ENCODE peak calls at places on chromosomes 4 and X, in eight cellular contexts. Y is left ventricle myocardium inferior, U is esophagus squamous epithelium, K is MCF 10A, R is cardiac muscle cell, Q is brain microvascular endothelial cell, J is fibroblast of lung, O is upper lobe of right lung. X is an unnamed sample.

GRCh38 chr4:43867908-43868307 is 580.7 kb downstream of the KCTD8 start:
- DNase-seq in Q (no peak), J (no peak), U (no peak), O (no peak), Y (no peak), K (no peak), R (no peak), X (no peak)

GRCh38 chr4:156790866-156791265 is 180.7 kb downstream of the PDGFC start:
- DNase-seq in J (peak), O (no peak), Y (no peak), U (no peak), Q (peak), R (peak), K (peak), X (no peak)

GRCh38 chr4:24840826-24841587 is 45.6 kb downstream of the SOD3 start:
- DNase-seq in K (no peak), U (no peak), O (no peak), R (no peak), Y (no peak), Q (no peak), J (peak), X (no peak)

GRCh38 chrX:53084863-53085262 is 2.7 kb downstream of the TSPYL2 start:
- DNase-seq in Q (no peak), Y (no peak), J (no peak), O (no peak), R (no peak), U (no peak), K (no peak), X (no peak)

GRCh38 chr4:113467581-113467980 is 294.0 kb downstream of the CAMK2D start:
- DNase-seq in Y (no peak), J (peak), R (peak), K (peak), U (no peak), Q (peak), O (no peak), X (no peak)

GRCh38 chr4:34198966-34199365 is 2045.3 kb downstream of the ARAP2 start:
- DNase-seq in K (no peak), U (no peak), O (no peak), J (no peak), Y (no peak), Q (no peak), R (no peak), X (no peak)

GRCh38 chrX:312621-313331 is 5.8 kb downstream of the GTPBP6 start:
- DNase-seq in R (no peak), K (no peak), J (no peak), Q (no peak), U (no peak), O (peak), Y (peak), X (no peak)

GRCh38 chrX:122119361-122119760 is 1064.7 kb upstream of the GRIA3 start:
- DNase-seq in U (no peak), O (no peak), R (no peak), Q (no peak), J (no peak), K (no peak), Y (no peak), X (no peak)

GRCh38 chr4:108607426-108607825 is 12.9 kb upstream of the RPL34 start:
- DNase-seq in U (no peak), K (no peak), O (no peak), Y (no peak), J (no peak), R (no peak), Q (no peak), X (no peak)

GRCh38 chr4:108157655-108158054 is 11.1 kb downstream of the LEF1 start:
- DNase-seq in O (no peak), U (no peak), R (no peak), K (no peak), Q (no peak), Y (no peak), J (no peak), X (no peak)

GRCh38 chr4:178293601-178294000 is 851.4 kb upstream of the AGA start:
- DNase-seq in J (no peak), R (no peak), U (no peak), K (no peak), Y (no peak), O (no peak), Q (no peak), X (no peak)

GRCh38 chr4:108280072-108280471 is 111.3 kb upstream of the LEF1 start:
- DNase-seq in O (no peak), K (no peak), R (no peak), J (no peak), U (no peak), Y (no peak), Q (no peak), X (no peak)

GRCh38 chrX:49041683-49042529 is 1.3 kb downstream of the TFE3 start:
- DNase-seq in K (peak), Q (peak), Y (peak), O (no peak), J (peak), R (peak), U (no peak), X (no peak)

GRCh38 chrX:31130457-31131215 is 58.8 kb upstream of the FTHL17 start:
- DNase-seq in J (no peak), R (peak), O (no peak), Q (no peak), U (no peak), K (no peak), Y (no peak), X (no peak)

GRCh38 chrX:15416133-15416993 is 32.1 kb upstream of the VEGFD start:
- DNase-seq in R (no peak), Y (no peak), O (no peak), J (peak), K (no peak), U (no peak), Q (no peak), X (no peak)

GRCh38 chr4:71828450-71828849 is 44.6 kb upstream of the GC start:
- DNase-seq in J (no peak), K (no peak), Y (no peak), R (no peak), U (no peak), Q (no peak), O (no peak), X (no peak)

GRCh38 chr4:62814510-62815047 is 1594.7 kb downstream of the TECRL start:
- DNase-seq in K (peak), Q (no peak), R (no peak), O (no peak), J (no peak), Y (no peak), U (no peak), X (no peak)

GRCh38 chrX:11664211-11664888 is 1.4 kb downstream of the ARHGAP6 start:
- DNase-seq in R (peak), O (no peak), U (no peak), K (no peak), J (peak), Y (peak), Q (no peak), X (no peak)

GRCh38 chr4:185700048-185700447 is 111.9 kb downstream of the SORBS2 start:
- DNase-seq in K (peak), Y (no peak), J (peak), R (no peak), O (no peak), U (no peak), Q (no peak), X (no peak)

GRCh38 chrX:55161581-55161980 is 58.6 kb upstream of the PAGE5 start:
- DNase-seq in R (peak), U (no peak), Q (no peak), K (peak), O (no peak), Y (no peak), J (peak), X (no peak)

GRCh38 chr4:54781771-54782170 is 124.0 kb downstream of the KIT start:
- DNase-seq in K (no peak), O (no peak), J (no peak), R (peak), U (no peak), Y (peak), Q (no peak), X (no peak)

GRCh38 chrX:14006489-14006888 is 23.2 kb downstream of the GEMIN8 start:
- DNase-seq in R (no peak), J (no peak), O (no peak), K (no peak), Q (no peak), Y (no peak), U (no peak), X (no peak)

GRCh38 chrX:24396236-24396929 is 35.9 kb downstream of the SUPT20HL1 start:
- DNase-seq in K (peak), J (peak), O (no peak), R (peak), U (no peak), Y (no peak), Q (peak), X (no peak)

GRCh38 chr4:161650812-161651211 is 513.0 kb downstream of the FSTL5 start:
- DNase-seq in U (no peak), R (no peak), Y (no peak), O (no peak), J (no peak), Q (no peak), K (no peak), X (no peak)

DNA sequence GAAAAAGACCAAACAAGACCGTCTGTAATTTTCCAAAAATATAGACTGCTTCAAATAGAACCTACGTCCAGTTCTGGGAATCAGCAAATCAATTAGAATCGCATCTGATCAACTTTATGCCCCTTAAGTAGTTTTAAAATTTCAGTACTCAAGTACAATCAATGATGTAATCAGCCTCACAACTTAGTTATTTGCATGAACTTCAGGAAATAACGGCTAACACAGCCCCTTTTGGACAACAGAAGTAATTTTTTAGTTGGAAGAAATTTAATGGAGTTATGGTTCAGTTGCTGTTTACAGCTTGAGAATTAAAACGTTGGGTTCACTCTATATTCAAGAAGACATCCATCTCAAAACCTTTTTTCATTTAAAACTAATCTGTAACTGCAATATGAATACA is 1.1 kb downstream of the TAPT1 start:
- DNase-seq in Y (no peak), J (peak), Q (no peak), R (peak), U (no peak), K (no peak), O (no peak), X (no peak)
- TF ChIP-seq CTCF in Y (no peak), J (no peak), Q (no peak), R (no peak), U (no peak), K (no peak), O (no peak), X (no peak)

DNA sequence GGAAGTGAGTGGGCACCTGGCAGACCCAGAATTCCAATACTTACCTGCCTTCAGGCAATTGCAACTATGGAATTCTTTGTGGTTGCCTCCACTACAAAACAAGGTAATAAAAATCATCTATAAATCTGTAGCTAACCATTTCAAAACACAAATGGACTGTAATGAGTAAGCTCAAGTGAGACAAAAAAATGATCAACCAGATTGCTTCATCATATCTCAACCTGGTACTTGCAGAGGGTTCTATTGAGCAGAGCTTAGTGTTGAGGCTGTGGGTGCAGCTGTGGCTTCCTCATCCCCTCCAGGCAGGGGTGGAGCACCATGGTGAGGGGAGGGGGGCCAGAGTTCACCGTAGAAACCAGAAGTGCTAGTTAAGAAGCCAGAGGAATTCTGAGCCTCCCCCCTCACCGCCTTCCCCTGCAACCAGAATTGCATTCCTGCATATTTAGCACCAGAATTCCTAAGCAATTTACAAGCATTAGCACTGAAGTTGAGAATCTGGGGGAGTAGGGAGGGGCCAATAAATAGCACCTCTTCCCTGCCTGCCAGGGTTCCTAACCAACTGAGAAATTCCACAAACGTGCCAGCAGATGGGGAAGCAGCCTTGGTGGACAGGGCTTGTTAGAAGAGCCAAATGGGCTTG is 11.5 kb downstream of the CTAG1A start:
- DNase-seq in U (no peak), J (peak), Q (peak), Y (no peak), O (no peak), K (peak), R (peak), X (no peak)
- TF ChIP-seq CTCF in U (no peak), J (no peak), Q (no peak), Y (no peak), O (no peak), K (no peak), R (no peak), X (no peak)

GRCh38 chr4:147570616-147571015 is 46.6 kb upstream of the TMEM184C start:
- DNase-seq in Q (no peak), R (peak), K (no peak), U (no peak), Y (no peak), O (no peak), J (peak), X (no peak)
- TF ChIP-seq CTCF in Q (peak), R (peak), K (no peak), U (no peak), Y (peak), O (no peak), J (peak), X (no peak)

DNA sequence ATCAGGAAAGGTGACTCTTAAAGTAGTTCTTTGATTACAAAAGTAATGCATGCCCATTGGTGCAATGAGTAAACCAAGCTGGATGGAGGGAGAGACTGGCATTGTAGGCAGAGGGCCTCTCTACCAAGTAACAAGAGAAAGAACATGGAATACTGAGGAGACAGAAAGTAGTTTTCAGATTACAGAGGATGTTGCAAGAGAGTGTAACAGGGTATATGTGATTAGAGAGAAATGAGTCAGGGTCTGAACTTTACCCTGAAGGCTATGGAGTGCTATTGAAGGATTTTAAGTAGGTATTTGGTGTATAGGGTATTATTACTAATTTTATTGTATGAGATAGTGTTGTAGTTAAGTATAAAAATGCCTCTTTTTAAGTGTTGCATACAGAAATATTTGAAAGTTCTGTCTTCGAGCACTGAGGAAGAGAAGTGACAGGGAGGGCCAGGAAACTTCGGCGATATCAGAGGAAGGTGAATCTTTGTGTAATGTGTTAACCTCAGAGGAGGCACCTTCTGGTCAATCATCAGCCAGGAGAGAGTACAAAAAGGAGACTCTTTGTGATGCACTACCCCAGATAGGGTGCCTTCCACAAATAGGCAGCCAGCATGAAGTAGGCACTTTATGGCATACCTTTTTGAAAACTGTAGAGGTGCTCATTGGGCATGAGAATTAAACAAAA is 8.2 kb downstream of the NKAP start:
- DNase-seq in O (no peak), K (no peak), R (no peak), J (no peak), Q (no peak), U (no peak), Y (no peak), X (no peak)
- TF ChIP-seq CTCF in O (no peak), K (no peak), R (no peak), J (no peak), Q (no peak), U (no peak), Y (no peak), X (no peak)

GRCh38 chrX:136339702-136340101 is 38.9 kb downstream of the ADGRG4 start:
- DNase-seq in K (no peak), J (no peak), R (no peak), O (no peak), Y (no peak), Q (no peak), U (no peak), X (no peak)

DNA sequence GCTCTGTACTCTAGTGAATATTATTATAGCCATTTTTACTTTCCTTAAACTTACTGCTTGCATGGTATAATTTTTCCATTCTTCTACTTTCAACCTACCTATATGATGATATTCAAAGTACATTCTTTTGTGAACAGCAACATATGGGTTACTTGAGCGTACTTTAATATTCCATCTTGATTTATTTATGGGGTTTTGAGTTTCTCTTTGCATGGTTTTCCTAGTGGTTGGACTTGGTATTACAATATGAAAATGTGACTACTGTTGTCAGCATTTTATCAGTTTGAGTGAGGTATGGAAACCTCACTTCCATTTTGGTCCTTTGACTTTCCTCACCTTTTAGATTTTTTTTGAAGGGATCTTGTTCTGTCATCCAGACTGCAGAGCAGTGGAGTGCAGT is 35.9 kb downstream of the ADGRG4 start:
- DNase-seq in Y (no peak), R (no peak), U (no peak), J (no peak), Q (no peak), K (peak), O (no peak), X (no peak)
- TF ChIP-seq CTCF in Y (peak), R (peak), U (peak), J (no peak), Q (no peak), K (no peak), O (no peak), X (peak)

GRCh38 chr4:77430847-77431246 is 174.8 kb upstream of the CXCL13 start:
- DNase-seq in Y (no peak), K (no peak), U (no peak), Q (no peak), R (no peak), O (no peak), J (no peak), X (no peak)
- TF ChIP-seq CTCF in Y (no peak), K (no peak), U (no peak), Q (peak), R (no peak), O (no peak), J (no peak), X (no peak)

GRCh38 chr4:92303621-92304027 is at the start of gene GRID2:
- DNase-seq in U (no peak), O (peak), J (peak), Q (no peak), Y (no peak), R (peak), K (peak), X (no peak)

GRCh38 chr4:92304636-92305035 is 870 bp downstream of the GRID2 start:
- DNase-seq in U (no peak), O (no peak), K (no peak), J (no peak), Q (no peak), Y (no peak), R (peak), X (no peak)

GRCh38 chr4:92304073-92304472 is 307 bp downstream of the GRID2 start:
- DNase-seq in K (no peak), U (no peak), Q (no peak), O (no peak), R (no peak), J (no peak), Y (no peak), X (no peak)

GRCh38 chr4:92299152-92299551 is 4.6 kb upstream of the GRID2 start:
- DNase-seq in J (peak), K (peak), Y (no peak), O (no peak), Q (no peak), R (peak), U (no peak), X (no peak)
- TF ChIP-seq CTCF in J (peak), K (peak), Y (peak), O (no peak), Q (peak), R (peak), U (no peak), X (no peak)

GRCh38 chrX:32489125-32489524 is 722.2 kb downstream of the DMD start:
- DNase-seq in O (no peak), U (no peak), Q (no peak), R (no peak), K (no peak), J (no peak), Y (no peak), X (no peak)

GRCh38 chrX:32480019-32480418 is 731.3 kb downstream of the DMD start:
- DNase-seq in K (no peak), Y (no peak), O (no peak), J (no peak), U (no peak), Q (peak), R (no peak), X (no peak)

DNA sequence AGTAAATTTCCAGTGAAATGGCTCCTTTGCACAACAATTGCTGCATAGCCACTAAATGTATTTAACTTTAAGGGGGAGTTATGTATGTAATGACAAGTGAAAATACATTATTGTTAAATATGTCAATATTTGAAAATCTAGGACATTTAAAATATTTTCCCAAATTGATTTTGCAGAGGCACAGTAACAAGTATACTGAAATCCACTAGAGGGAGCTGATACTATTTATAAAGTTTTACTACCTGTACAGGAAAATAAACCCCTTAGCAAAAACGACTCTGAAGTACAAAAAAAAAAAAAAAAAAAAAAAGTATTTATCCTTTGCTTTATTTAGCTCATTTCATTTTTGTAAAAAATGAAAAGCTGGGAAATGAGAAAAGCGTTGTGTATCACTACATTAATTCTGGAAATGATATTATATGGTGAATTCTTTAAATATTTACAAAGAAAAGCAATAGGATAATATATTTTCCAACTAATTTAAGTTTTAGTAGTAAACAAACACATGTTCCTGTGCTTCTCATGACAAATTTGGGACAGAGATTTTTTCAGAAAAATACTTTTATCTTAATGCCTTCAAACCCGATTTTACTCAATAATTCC is 727.7 kb downstream of the DMD start:
- DNase-seq in R (no peak), K (no peak), O (no peak), U (no peak), Q (no peak), J (no peak), Y (no peak), X (no peak)
- TF ChIP-seq CTCF in R (no peak), K (peak), O (peak), U (no peak), Q (peak), J (no peak), Y (peak), X (no peak)

GRCh38 chr4:101230806-101231426 is 116.4 kb downstream of the PPP3CA start:
- DNase-seq in Y (no peak), O (no peak), Q (no peak), U (no peak), J (peak), K (no peak), R (no peak), X (no peak)
- TF ChIP-seq CTCF in Y (no peak), O (no peak), Q (peak), U (no peak), J (no peak), K (no peak), R (peak), X (no peak)

X was measured in natural killer cell.